ENCODE peak calls at places on chromosomes 12 and 14, in nine cellular contexts. Q is choroid plexus epithelial cell, N is RWPE1, L is epithelial cell of esophagus, I is HepG2, W is glutamatergic neuron, B is PC-3, U is mucosa of descending colon, E is H9. X is an unnamed sample.

GRCh38 chr14:61322799-61323290 is 1.5 kb downstream of the PRKCH start:
- DNase-seq in Q (peak), B (peak), W (no peak), U (no peak), L (peak), N (peak), I (no peak), E (no peak), X (no peak)

GRCh38 chr14:100067971-100068959 is 3.0 kb downstream of the EVL start:
- DNase-seq in I (no peak), U (peak), Q (peak), N (peak), E (no peak), W (no peak), B (peak), L (peak), X (no peak)

GRCh38 chr14:75277796-75278421 is 719 bp upstream of the FOS start:
- DNase-seq in W (no peak), N (peak), E (no peak), U (no peak), L (no peak), I (no peak), B (no peak), Q (no peak), X (no peak)

GRCh38 chr14:35285168-35285990 is 6.8 kb upstream of the PSMA6 start:
- DNase-seq in I (no peak), Q (no peak), W (no peak), E (no peak), N (no peak), U (no peak), L (peak), B (peak), X (no peak)

GRCh38 chr12:103268831-103269514 is 226.8 kb downstream of the C12orf42 start:
- DNase-seq in L (no peak), U (no peak), B (no peak), Q (no peak), W (no peak), N (no peak), I (no peak), E (no peak), X (no peak)

GRCh38 chr14:85617799-85618198 is 87.9 kb downstream of the FLRT2 start:
- DNase-seq in N (peak), E (no peak), I (no peak), Q (no peak), L (no peak), W (no peak), B (peak), U (no peak), X (no peak)

GRCh38 chr14:65237023-65237814 is 134.9 kb upstream of the MAX start:
- DNase-seq in W (no peak), I (no peak), L (no peak), B (no peak), Q (peak), E (no peak), N (no peak), U (no peak), X (no peak)

GRCh38 chr12:120091371-120092090 is 25.0 kb downstream of the RAB35 start:
- DNase-seq in I (no peak), N (no peak), B (no peak), W (no peak), L (no peak), Q (no peak), E (no peak), U (no peak), X (no peak)

GRCh38 chr12:94588271-94588785 is 62.0 kb downstream of the TMCC3 start:
- DNase-seq in Q (no peak), E (no peak), W (no peak), B (no peak), U (no peak), L (no peak), N (no peak), I (no peak), X (no peak)

GRCh38 chr14:31440280-31440679 is 17.0 kb downstream of the DTD2 start:
- DNase-seq in W (no peak), N (no peak), I (no peak), E (no peak), U (no peak), Q (no peak), L (no peak), B (no peak), X (no peak)

GRCh38 chr12:106861984-106862894 is 87.8 kb downstream of the RIC8B start:
- DNase-seq in L (peak), E (no peak), Q (peak), U (no peak), B (peak), W (no peak), I (peak), N (no peak), X (peak)

GRCh38 chr12:57069522-57069921 is 9.1 kb downstream of the NEMP1 start:
- DNase-seq in B (peak), U (no peak), N (peak), I (peak), L (peak), W (no peak), E (peak), Q (peak), X (no peak)

GRCh38 chr12:4566474-4566873 is 4.5 kb downstream of the DYRK4 start:
- DNase-seq in L (no peak), U (no peak), E (no peak), N (no peak), I (no peak), B (no peak), W (no peak), Q (no peak), X (no peak)

GRCh38 chr14:72634910-72635647 is 258.8 kb downstream of the DPF3 start:
- DNase-seq in U (no peak), B (no peak), L (no peak), E (no peak), I (no peak), Q (no peak), W (no peak), N (no peak), X (no peak)

GRCh38 chr12:47990351-47991105 is 13.7 kb downstream of the COL2A1 start:
- DNase-seq in W (no peak), E (no peak), Q (peak), I (no peak), U (no peak), B (no peak), N (no peak), L (no peak), X (no peak)

GRCh38 chr12:57461326-57461903 is 1.8 kb downstream of the GLI1 start:
- DNase-seq in U (peak), I (no peak), N (peak), W (peak), Q (peak), E (peak), B (peak), L (peak), X (no peak)

GRCh38 chr12:581321-581720 is 81.9 kb downstream of the NINJ2 start:
- DNase-seq in W (no peak), E (peak), U (no peak), N (no peak), B (no peak), I (no peak), Q (no peak), L (no peak), X (no peak)

GRCh38 chr12:580813-581212 is 82.4 kb downstream of the NINJ2 start:
- DNase-seq in W (no peak), U (no peak), L (no peak), N (no peak), B (no peak), I (no peak), E (peak), Q (no peak), X (no peak)

GRCh38 chr12:576613-577110 is 86.6 kb downstream of the NINJ2 start:
- DNase-seq in L (no peak), E (peak), U (no peak), I (no peak), W (no peak), B (no peak), N (no peak), Q (no peak), X (no peak)

GRCh38 chr12:579450-580110 is 83.7 kb downstream of the NINJ2 start:
- DNase-seq in Q (no peak), U (no peak), N (no peak), I (no peak), E (no peak), W (no peak), B (no peak), L (no peak), X (no peak)

DNA sequence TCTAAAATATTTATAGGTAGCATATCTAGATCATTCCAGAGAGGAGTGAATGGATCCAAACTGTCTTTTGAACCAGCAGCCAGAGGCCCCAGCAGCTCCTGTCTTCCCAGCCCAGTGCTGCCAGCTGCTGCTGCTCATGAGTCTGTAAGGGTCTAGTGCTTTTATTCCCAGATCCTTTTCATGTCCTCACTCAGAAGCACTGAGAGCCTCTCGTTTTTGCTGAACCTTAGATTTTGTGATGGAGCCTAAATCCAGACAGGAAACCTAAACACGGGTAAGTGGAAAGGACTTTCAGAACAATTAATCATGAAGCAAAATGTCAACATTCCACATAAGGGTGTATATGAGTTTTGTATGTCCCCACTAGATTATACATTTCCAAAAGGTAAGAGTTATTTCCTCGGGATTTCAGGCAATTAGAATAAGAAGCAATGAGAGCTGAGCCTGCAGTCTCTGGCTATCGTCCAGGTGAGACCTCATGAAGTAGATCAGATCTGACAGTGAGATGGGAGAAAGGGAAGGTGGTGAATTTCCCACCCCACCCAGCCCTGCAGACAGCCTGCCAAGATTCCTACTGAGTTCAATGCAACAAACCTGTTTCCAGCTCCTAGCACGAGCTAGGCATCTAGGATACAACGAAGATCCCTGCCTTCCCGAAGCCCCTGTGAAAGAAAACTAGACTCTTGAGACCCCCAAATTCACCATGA is 84.3 kb downstream of the NINJ2 start:
- DNase-seq in B (no peak), U (no peak), E (no peak), I (no peak), W (no peak), L (peak), Q (no peak), N (no peak), X (no peak)
- TF ChIP-seq CTCF in B (no peak), U (no peak), E (no peak), I (no peak), W (no peak), L (no peak), Q (no peak), N (no peak), X (no peak)

GRCh38 chr14:52271538-52271937 is 4.0 kb downstream of the PTGDR start:
- DNase-seq in Q (no peak), E (no peak), W (no peak), N (no peak), I (no peak), U (no peak), L (no peak), B (no peak), X (no peak)

GRCh38 chr14:52269100-52269499 is 1.6 kb downstream of the PTGDR start:
- DNase-seq in W (no peak), Q (no peak), I (no peak), B (no peak), N (no peak), E (no peak), U (peak), L (no peak), X (no peak)

GRCh38 chr14:52275372-52275771 is 7.9 kb downstream of the PTGDR start:
- DNase-seq in L (no peak), B (no peak), N (no peak), Q (no peak), U (no peak), E (no peak), W (no peak), I (no peak), X (no peak)

GRCh38 chr14:52268191-52269061 is 928 bp downstream of the PTGDR start:
- DNase-seq in U (peak), E (peak), Q (peak), N (no peak), L (peak), W (peak), I (no peak), B (no peak), X (no peak)

GRCh38 chr14:52272375-52272774 is 4.9 kb downstream of the PTGDR start:
- DNase-seq in I (no peak), E (no peak), Q (peak), L (peak), N (no peak), U (peak), W (no peak), B (peak), X (no peak)
- TF ChIP-seq CTCF in I (no peak), E (peak), Q (peak), L (peak), N (no peak), U (no peak), W (no peak), B (peak), X (peak)

DNA sequence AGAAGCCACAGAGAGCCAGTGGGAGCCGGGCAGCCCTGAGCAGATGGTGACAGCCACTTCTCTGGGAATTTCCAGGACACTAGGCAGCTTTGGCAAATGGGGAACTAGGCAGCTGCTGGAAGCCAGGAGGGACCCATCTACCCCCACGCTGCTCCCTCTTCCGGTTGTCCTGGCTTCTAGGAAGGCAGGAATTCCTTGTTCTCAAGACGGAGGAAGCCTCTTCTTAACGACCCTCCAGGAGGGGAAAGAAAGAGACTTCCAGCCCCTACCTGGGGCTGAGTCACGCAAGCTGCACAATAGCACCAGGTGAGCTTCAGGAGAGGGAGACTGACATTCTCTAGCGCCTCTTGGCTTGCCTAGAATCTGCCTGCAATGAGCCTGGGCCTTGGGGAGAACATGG is 141.5 kb downstream of the ANO2 start:
- DNase-seq in W (no peak), B (no peak), Q (no peak), N (no peak), U (no peak), I (no peak), E (peak), L (no peak), X (no peak)
- TF ChIP-seq CTCF in W (no peak), B (no peak), Q (no peak), N (no peak), U (no peak), I (no peak), E (no peak), L (no peak), X (no peak)

DNA sequence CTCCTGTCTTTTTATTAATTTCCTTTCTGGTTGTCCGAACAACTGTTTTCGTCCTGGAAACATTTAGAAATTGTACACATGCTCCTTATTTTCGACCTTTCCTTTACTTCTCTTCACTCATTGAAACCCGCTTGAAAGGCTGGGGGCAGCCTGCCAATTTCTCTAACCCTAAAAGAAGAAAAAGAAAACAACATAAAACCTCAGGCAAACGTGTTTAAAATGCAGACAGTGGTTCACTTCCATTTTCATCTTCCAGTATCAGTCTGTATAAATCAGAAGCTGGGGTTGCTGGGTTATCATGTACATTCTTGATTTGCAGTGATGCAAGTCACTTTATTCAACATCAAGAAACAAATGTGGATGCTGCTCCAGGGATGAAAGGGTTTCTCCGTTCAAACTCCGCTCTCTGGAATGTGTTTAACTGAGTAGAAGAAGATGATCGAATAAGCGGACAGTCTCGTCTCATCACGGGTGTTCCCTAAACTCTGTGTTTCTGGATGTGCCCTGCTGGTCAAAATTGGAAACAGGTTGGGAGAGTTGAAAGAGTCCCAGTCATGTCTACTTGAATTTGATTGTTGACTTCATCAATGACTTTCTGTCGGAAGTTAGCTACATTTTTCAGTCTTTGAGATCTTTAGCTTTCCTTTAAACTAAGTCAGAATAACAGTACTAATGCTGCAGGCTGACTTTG is 1042.2 kb downstream of the BCL11B start:
- DNase-seq in Q (no peak), L (no peak), I (no peak), E (no peak), N (no peak), W (no peak), B (no peak), U (no peak), X (no peak)
- TF ChIP-seq CTCF in Q (no peak), L (no peak), I (no peak), E (no peak), N (no peak), W (no peak), B (no peak), U (no peak), X (no peak)

GRCh38 chr12:401235-402126 is at the start of gene CCDC77:
- DNase-seq in I (peak), E (peak), L (peak), N (peak), U (peak), B (peak), Q (peak), W (peak), X (peak)

GRCh38 chr12:400828-401227 is 616 bp upstream of the CCDC77 start:
- DNase-seq in W (no peak), I (no peak), E (no peak), L (no peak), N (no peak), Q (no peak), U (no peak), B (no peak), X (no peak)

GRCh38 chr12:402127-402456 is 648 bp downstream of the CCDC77 start:
- DNase-seq in Q (peak), B (peak), E (no peak), U (no peak), L (peak), N (no peak), I (peak), W (no peak), X (no peak)
- TF ChIP-seq CTCF in Q (peak), B (peak), E (peak), U (no peak), L (peak), N (peak), I (peak), W (no peak), X (peak)

GRCh38 chr14:98138666-98139065 is 1133.3 kb downstream of the BCL11B start:
- DNase-seq in N (no peak), I (no peak), W (peak), Q (no peak), E (peak), U (no peak), B (peak), L (peak), X (no peak)
- TF ChIP-seq CTCF in N (no peak), I (peak), W (peak), Q (no peak), E (peak), U (peak), B (peak), L (peak), X (peak)

GRCh38 chr12:87511371-87511770 is 517.8 kb downstream of the C12orf50 start:
- DNase-seq in W (no peak), E (no peak), I (no peak), B (no peak), U (no peak), L (peak), N (no peak), Q (peak), X (peak)

DNA sequence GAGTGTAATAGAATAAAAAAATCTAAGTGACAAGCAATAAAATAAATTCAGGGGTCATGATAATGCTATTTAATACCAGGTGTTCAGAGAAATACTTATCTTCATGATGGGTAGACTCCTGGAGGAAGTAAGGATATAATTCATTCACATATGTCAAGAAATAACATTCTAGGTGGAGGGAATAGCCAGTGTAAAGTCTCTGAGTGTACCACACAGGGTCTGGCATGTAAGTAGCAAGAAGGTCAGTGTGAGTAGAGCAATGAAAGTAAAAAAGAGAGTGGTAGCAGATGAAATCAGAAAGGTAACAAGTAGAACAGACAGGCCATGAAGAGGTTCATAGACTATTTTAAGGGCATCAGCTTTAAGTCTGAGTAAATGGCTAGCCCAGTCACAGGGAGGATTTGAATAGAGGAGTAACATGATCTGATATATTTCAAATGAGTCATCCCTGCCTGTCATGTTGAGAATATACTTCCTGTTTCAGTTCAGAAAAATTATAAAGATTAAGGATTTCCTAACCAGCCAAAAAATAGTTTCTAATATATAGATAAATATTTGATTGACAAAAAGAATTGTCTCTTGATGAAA is 519.9 kb downstream of the C12orf50 start:
- DNase-seq in B (peak), Q (peak), I (no peak), W (no peak), N (peak), E (no peak), U (no peak), L (peak), X (peak)
- TF ChIP-seq CTCF in B (no peak), Q (no peak), I (no peak), W (no peak), N (no peak), E (no peak), U (no peak), L (no peak), X (no peak)

GRCh38 chr14:63030113-63030512 is 15.1 kb downstream of the KCNH5 start:
- DNase-seq in E (no peak), I (no peak), B (no peak), W (no peak), U (no peak), N (no peak), L (no peak), Q (no peak), X (no peak)
- TF ChIP-seq CTCF in E (no peak), I (no peak), B (no peak), W (no peak), U (no peak), N (no peak), L (no peak), Q (no peak), X (no peak)

GRCh38 chr14:26730929-26731618 is 133.2 kb upstream of the NOVA1 start:
- DNase-seq in L (peak), U (peak), E (peak), I (no peak), Q (peak), B (peak), N (peak), W (peak), X (no peak)
- TF ChIP-seq CTCF in L (peak), U (no peak), E (peak), I (no peak), Q (peak), B (peak), N (peak), W (peak), X (peak)

X was measured in retinal pigment epithelial cell.